ENCODE peak calls at places on chromosomes 13 and 19, in five cellular contexts. G is astrocyte of the spinal cord; S is NCI-H1105 treated with DMSO at 0.1 percent for 48 hours; O is activated T-helper 1 cell treated with anti-CD3 and anti-CD28 coated beads, Interleukin-2, amount 50 U/mL, for 16 hours; N is NCI-H774. M is an unnamed sample.

GRCh38 chr19:2127758-2128157 is 23.6 kb downstream of the AP3D1 start:
- DNase-seq in G (no peak), O (no peak), S (no peak), N (no peak), M (no peak)

GRCh38 chr13:48403151-48403631 is 9.7 kb downstream of the LPAR6 start:
- DNase-seq in G (no peak), N (no peak), S (no peak), O (no peak), M (no peak)

GRCh38 chr13:26923824-26924605 is 163.4 kb upstream of the GPR12 start:
- DNase-seq in G (peak; percentile 56), O (no peak), N (no peak), S (no peak), M (no peak)

GRCh38 chr13:23928985-23929384 is 31.7 kb upstream of the C1QTNF9B start:
- DNase-seq in O (no peak), S (no peak), N (no peak), G (peak; percentile 79), M (no peak)

GRCh38 chr19:21141787-21142464 is at the start of gene ZNF431:
- DNase-seq in N (peak; percentile 93), S (peak; percentile 94), G (peak; percentile 90), O (peak; percentile 77), M (peak; percentile 94)

GRCh38 chr13:113915012-113915763 is 51.3 kb upstream of the GAS6 start:
- DNase-seq in N (peak; percentile 40), O (no peak), G (no peak), S (peak; percentile 22), M (peak; percentile 41)

GRCh38 chr13:80884031-80884785 is 543.3 kb upstream of the SPRY2 start:
- DNase-seq in S (peak; percentile 3), O (no peak), G (no peak), N (no peak), M (no peak)

GRCh38 chr19:56217039-56217949 is 15.2 kb downstream of the ZSCAN5C start:
- DNase-seq in G (peak; percentile 30), S (no peak), O (no peak), N (no peak), M (no peak)

GRCh38 chr19:54388001-54388802 is 23.5 kb upstream of the LAIR1 start:
- DNase-seq in N (no peak), O (peak; percentile 10), G (no peak), S (peak; percentile 20), M (no peak)

GRCh38 chr13:41111454-41111853 is 21.1 kb downstream of the KBTBD6 start:
- DNase-seq in O (no peak), G (no peak), S (no peak), N (no peak), M (no peak)

GRCh38 chr19:1754651-1755466 is 1.6 kb downstream of the ONECUT3 start:
- DNase-seq in O (no peak), N (no peak), S (no peak), G (no peak), M (no peak)

GRCh38 chr19:53868091-53868891 is 608 bp downstream of the MYADM start:
- DNase-seq in G (peak; percentile 53), N (no peak), S (no peak), O (peak; percentile 16), M (no peak)

GRCh38 chr13:80360298-80360827 is 19.4 kb upstream of the SPRY2 start:
- DNase-seq in N (no peak), S (no peak), O (no peak), G (no peak), M (no peak)

GRCh38 chr19:41399091-41399490 is 1.5 kb downstream of the BCKDHA start:
- DNase-seq in O (no peak), S (no peak), N (no peak), G (no peak), M (no peak)

GRCh38 chr19:3243851-3244700 is 19.6 kb downstream of the CELF5 start:
- DNase-seq in S (no peak), O (peak; percentile 11), N (no peak), G (peak; percentile 43), M (no peak)

GRCh38 chr19:17125728-17126677 is 50.4 kb downstream of the MYO9B start:
- DNase-seq in G (no peak), S (no peak), O (peak; percentile 52), N (no peak), M (no peak)

GRCh38 chr19:28598861-28599260 is 614.1 kb downstream of the UQCRFS1 start:
- DNase-seq in G (no peak), S (no peak), O (no peak), N (no peak), M (no peak)

GRCh38 chr19:42090687-42091086 is 14.7 kb downstream of the ZNF574 start:
- DNase-seq in N (no peak), G (no peak), S (no peak), O (no peak), M (no peak)

GRCh38 chr13:32047088-32047487 is 15.5 kb downstream of the FRY start:
- DNase-seq in G (no peak), O (no peak), S (peak; percentile 49), N (no peak), M (no peak)

GRCh38 chr19:13099073-13099999 is 3.3 kb downstream of the LYL1 start:
- DNase-seq in S (no peak), N (peak; percentile 29), O (peak; percentile 68), G (no peak), M (no peak)

GRCh38 chr13:88288326-88288725 is 617.2 kb downstream of the SLITRK5 start:
- DNase-seq in N (no peak), S (no peak), O (no peak), G (no peak), M (no peak)

GRCh38 chr19:3028305-3029069 is 593 bp downstream of the TLE2 start:
- DNase-seq in O (no peak), N (no peak), G (no peak), S (peak; percentile 48), M (no peak)

GRCh38 chr19:35622750-35623149 is 6.1 kb upstream of the RBM42 start:
- DNase-seq in N (no peak), S (no peak), O (no peak), G (no peak), M (no peak)

GRCh38 chr19:48630289-48631036 is 6.7 kb downstream of the DBP start:
- DNase-seq in N (no peak), S (peak; percentile 34), G (peak; percentile 60), O (no peak), M (no peak)

GRCh38 chr19:31356587-31357314 is 7.5 kb upstream of the TSHZ3 start:
- DNase-seq in G (no peak), N (no peak), S (no peak), O (peak; percentile 41), M (no peak)

M was measured in NCI-H1092 treated with DMSO at 0.1 percent for 48 hours.